ENCODE peak calls at places on chromosome 22, in seven cellular contexts. S is body of pancreas, X is dorsolateral prefrontal cortex, M is fibroblast of lung, J is A673, W is progenitor cell of endocrine pancreas, O is lower lobe of right lung. U is an unnamed sample.
A peak's percentile ranks its signal among the peaks of the same experiment; 100 is the strongest.

GRCh38 chr22:34038801-34039200 is 118.5 kb upstream of the LARGE1 start:
- DNase-seq in S (no peak), X (no peak), M (no peak), J (no peak), W (no peak), O (no peak), U (no peak)

GRCh38 chr22:48782817-48783511 is 1044.7 kb downstream of the BRD1 start:
- DNase-seq in S (no peak), X (no peak), M (no peak), J (peak; percentile 63), W (no peak), O (no peak), U (no peak)

GRCh38 chr22:39974065-39974464 is 13.9 kb downstream of the TMA7B start:
- DNase-seq in S (no peak), X (no peak), M (no peak), J (no peak), W (no peak), O (no peak), U (no peak)

GRCh38 chr22:39405346-39406085 is 5.9 kb downstream of the TAB1 start:
- DNase-seq in S (no peak), X (peak; percentile 80), M (peak; percentile 85), J (peak; percentile 41), W (no peak), O (no peak), U (peak; percentile 57)

GRCh38 chr22:35452351-35452781 is 52.4 kb downstream of the MCM5 start:
- DNase-seq in S (no peak), X (no peak), M (no peak), J (no peak), W (no peak), O (peak; percentile 82), U (no peak)

GRCh38 chr22:29302681-29303465 is 3.6 kb upstream of the GAS2L1 start:
- DNase-seq in S (peak; percentile 77), X (no peak), M (no peak), J (no peak), W (no peak), O (no peak), U (no peak)

GRCh38 chr22:39917091-39917703 is 16.3 kb downstream of the GRAP2 start:
- DNase-seq in S (no peak), X (no peak), M (no peak), J (no peak), W (no peak), O (no peak), U (no peak)

GRCh38 chr22:48350456-48350855 is 1477.2 kb downstream of the BRD1 start:
- DNase-seq in S (no peak), X (no peak), M (no peak), J (no peak), W (no peak), O (no peak), U (no peak)

GRCh38 chr22:16783453-16783852 is 41.8 kb downstream of the XKR3 start:
- DNase-seq in S (no peak), X (no peak), M (no peak), J (no peak), W (no peak), O (no peak), U (no peak)

GRCh38 chr22:33909075-33909458 is 11.2 kb downstream of the LARGE1 start:
- DNase-seq in S (no peak), X (no peak), M (peak; percentile 84), J (no peak), W (no peak), O (no peak), U (peak; percentile 21)

GRCh38 chr22:22940961-22941605 is 53.5 kb downstream of the IGLL5 start:
- DNase-seq in S (no peak), X (peak; percentile 29), M (no peak), J (no peak), W (no peak), O (no peak), U (no peak)

GRCh38 chr22:48968201-48968959 is 859.3 kb downstream of the BRD1 start:
- DNase-seq in S (peak; percentile 52), X (peak; percentile 28), M (no peak), J (no peak), W (peak; percentile 50), O (no peak), U (no peak)

GRCh38 chr22:27501191-27501936 is 300.2 kb downstream of the MN1 start:
- DNase-seq in S (peak; percentile 69), X (no peak), M (no peak), J (no peak), W (no peak), O (no peak), U (no peak)

GRCh38 chr22:19884954-19885751 is 30.5 kb upstream of the GNB1L start:
- DNase-seq in S (no peak), X (no peak), M (no peak), J (no peak), W (no peak), O (no peak), U (no peak)

GRCh38 chr22:38017272-38017920 is 33.0 kb upstream of the SOX10 start:
- DNase-seq in S (peak; percentile 79), X (peak; percentile 88), M (peak; percentile 54), J (peak; percentile 37), W (no peak), O (peak; percentile 89), U (peak; percentile 8)
- TF ChIP-seq CTCF in S (no peak), X (no peak), M (no peak), J (no peak), W (no peak), O (no peak), U (no peak)

GRCh38 chr22:50620861-50621490 is 7.0 kb downstream of the ARSA start:
- DNase-seq in S (no peak), X (no peak), M (no peak), J (no peak), W (no peak), O (no peak), U (no peak)
- TF ChIP-seq CTCF in S (no peak), X (no peak), M (no peak), J (no peak), W (no peak), O (no peak), U (no peak)

GRCh38 chr22:24120029-24120428 is 61.3 kb upstream of the SUSD2 start:
- DNase-seq in S (no peak), X (no peak), M (no peak), J (no peak), W (no peak), O (peak; percentile 24), U (no peak)

GRCh38 chr22:24118689-24119384 is 62.5 kb upstream of the SUSD2 start:
- DNase-seq in S (no peak), X (no peak), M (no peak), J (no peak), W (no peak), O (peak; percentile 42), U (no peak)

GRCh38 chr22:24115247-24116207 is 65.8 kb upstream of the SUSD2 start:
- DNase-seq in S (no peak), X (no peak), M (no peak), J (no peak), W (no peak), O (peak; percentile 12), U (no peak)

GRCh38 chr22:24119476-24119875 is 61.8 kb upstream of the SUSD2 start:
- DNase-seq in S (no peak), X (no peak), M (no peak), J (no peak), W (no peak), O (peak; percentile 35), U (no peak)

DNA sequence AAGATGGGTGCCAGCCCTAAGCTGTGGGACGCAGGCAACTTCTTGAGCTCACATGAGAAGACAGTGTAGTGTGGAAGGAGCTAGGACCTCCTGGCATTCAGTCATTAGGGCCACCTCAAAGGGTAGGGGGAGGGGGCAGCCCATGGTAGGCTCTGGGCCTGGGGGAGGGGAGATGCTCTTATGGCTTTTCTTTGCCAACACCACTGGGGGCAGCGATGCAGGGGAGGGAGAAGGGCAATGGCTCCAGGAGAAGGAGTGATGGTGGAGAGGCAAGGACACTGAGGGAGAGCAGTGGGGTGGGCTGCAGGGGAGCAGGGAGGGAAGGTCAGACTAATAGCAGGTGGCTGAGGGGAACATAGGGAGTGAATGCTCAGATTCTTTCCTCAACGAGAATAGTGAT is 63.3 kb upstream of the SUSD2 start:
- DNase-seq in S (no peak), X (no peak), M (no peak), J (peak; percentile 12), W (no peak), O (no peak), U (no peak)
- TF ChIP-seq CTCF in S (no peak), X (no peak), M (no peak), J (peak; percentile 22), W (no peak), O (no peak), U (peak; percentile 12)

DNA sequence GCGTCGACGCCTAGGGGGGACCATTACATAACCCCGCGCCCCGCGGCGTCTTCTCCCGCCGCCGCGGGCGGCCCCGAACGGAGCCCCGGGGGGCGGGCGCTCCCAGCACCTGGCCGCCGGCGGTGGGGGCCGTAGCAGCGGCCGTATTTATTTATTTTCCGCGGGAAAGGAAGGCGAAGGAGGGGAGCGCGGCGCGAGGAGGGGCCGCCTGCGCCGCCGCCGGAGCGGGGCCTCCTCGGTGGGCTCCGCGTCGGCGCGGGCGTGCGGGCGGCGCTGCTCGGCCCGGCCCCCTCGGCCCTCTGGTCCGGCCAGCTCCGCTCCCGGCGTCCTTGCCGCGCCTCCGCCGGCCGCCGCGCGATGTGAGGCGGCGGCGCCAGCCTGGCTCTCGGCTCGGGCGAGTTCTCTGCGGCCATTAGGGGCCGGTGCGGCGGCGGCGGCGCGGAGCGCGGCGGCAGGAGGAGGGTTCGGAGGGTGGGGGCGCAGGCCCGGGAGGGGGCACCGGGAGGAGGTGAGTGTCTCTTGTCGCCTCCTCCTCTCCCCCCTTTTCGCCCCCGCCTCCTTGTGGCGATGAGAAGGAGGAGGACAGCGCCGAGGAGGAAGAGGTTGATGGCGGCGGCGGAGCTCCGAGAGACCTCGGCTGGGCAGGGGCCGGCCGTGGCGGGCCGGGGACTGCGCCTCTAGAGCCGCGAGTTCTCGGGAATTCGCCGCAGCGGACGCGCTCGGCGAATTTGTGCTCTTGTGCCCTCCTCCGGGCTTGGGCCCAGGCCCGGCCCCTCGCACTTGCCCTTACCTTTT is at the start of gene EP300:
- DNase-seq in S (peak; percentile 85), X (peak; percentile 75), M (peak; percentile 74), J (peak; percentile 90), W (peak; percentile 45), O (peak; percentile 91), U (peak; percentile 61)
- TF ChIP-seq CTCF in S (peak; percentile 35), X (peak; percentile 15), M (peak; percentile 8), J (peak; percentile 15), W (peak; percentile 21), O (peak; percentile 37), U (peak; percentile 65)

GRCh38 chr22:32831571-32831970 is 30.1 kb downstream of the TIMP3 start:
- DNase-seq in S (no peak), X (no peak), M (no peak), J (no peak), W (no peak), O (no peak), U (no peak)

GRCh38 chr22:32837142-32837541 is 35.6 kb downstream of the TIMP3 start:
- DNase-seq in S (no peak), X (no peak), M (no peak), J (no peak), W (no peak), O (no peak), U (no peak)

GRCh38 chr22:32839776-32840571 is 38.5 kb downstream of the TIMP3 start:
- DNase-seq in S (no peak), X (no peak), M (peak; percentile 91), J (no peak), W (no peak), O (no peak), U (no peak)

GRCh38 chr22:32837803-32838202 is 36.3 kb downstream of the TIMP3 start:
- DNase-seq in S (no peak), X (no peak), M (no peak), J (no peak), W (no peak), O (no peak), U (no peak)

GRCh38 chr22:32836286-32836859 is 34.9 kb downstream of the TIMP3 start:
- DNase-seq in S (no peak), X (no peak), M (no peak), J (peak; percentile 21), W (no peak), O (no peak), U (no peak)
- TF ChIP-seq CTCF in S (peak; percentile 25), X (peak; percentile 42), M (peak; percentile 46), J (peak; percentile 60), W (peak; percentile 63), O (peak; percentile 46), U (peak; percentile 81)